ENCODE peak calls at places on chromosomes 4 and X, in seven cellular contexts. I, J, V, F, P, A and O are unnamed samples.

GRCh38 chr4:156686120-156686519 is 285.5 kb downstream of the PDGFC start:
- DNase-seq in A (no peak), I (peak), V (no peak), P (peak), F (no peak), J (no peak), O (peak)

GRCh38 chr4:104382961-104383360 is 111.7 kb downstream of the CXXC4 start:
- DNase-seq in I (no peak), J (no peak), A (no peak), F (no peak), V (no peak), P (no peak), O (no peak)

GRCh38 chr4:32061916-32062315 is 1341.7 kb downstream of the PCDH7 start:
- DNase-seq in A (no peak), F (no peak), J (no peak), I (no peak), P (no peak), V (no peak), O (no peak)

GRCh38 chrX:94695910-94696309 is 1021.9 kb downstream of the FAM133A start:
- DNase-seq in I (no peak), F (no peak), A (no peak), V (no peak), J (no peak), P (no peak), O (no peak)

GRCh38 chr4:88352062-88352461 is 26.6 kb upstream of the HERC6 start:
- DNase-seq in J (no peak), I (peak), F (no peak), V (peak), A (no peak), P (peak), O (peak)

GRCh38 chr4:10118355-10119004 is 1.9 kb upstream of the WDR1 start:
- DNase-seq in F (no peak), V (no peak), P (no peak), J (no peak), A (no peak), I (no peak), O (no peak)

GRCh38 chrX:73206366-73206765 is 8.3 kb downstream of the NAP1L2 start:
- DNase-seq in A (no peak), J (no peak), F (no peak), P (no peak), V (no peak), I (no peak), O (no peak)

GRCh38 chr4:55820260-55820659 is 670 bp downstream of the EXOC1L start:
- DNase-seq in A (no peak), F (no peak), V (no peak), I (no peak), J (no peak), P (no peak), O (no peak)

GRCh38 chrX:107483976-107484726 is 34.7 kb downstream of the FRMPD3 start:
- DNase-seq in V (peak), A (no peak), F (peak), J (peak), P (peak), I (no peak), O (peak)

GRCh38 chrX:132961511-132961910 is 3.1 kb upstream of the HS6ST2 start:
- DNase-seq in F (no peak), V (peak), P (no peak), A (no peak), J (no peak), I (no peak), O (peak)

GRCh38 chrX:132967049-132967448 is 8.6 kb upstream of the HS6ST2 start:
- DNase-seq in P (no peak), F (no peak), V (no peak), A (no peak), J (no peak), I (no peak), O (no peak)

GRCh38 chrX:132965461-132965860 is 7.0 kb upstream of the HS6ST2 start:
- DNase-seq in V (no peak), P (no peak), J (no peak), A (no peak), I (no peak), F (no peak), O (no peak)

GRCh38 chrX:132968282-132968681 is 9.9 kb upstream of the HS6ST2 start:
- DNase-seq in V (peak), I (no peak), P (peak), A (no peak), J (no peak), F (no peak), O (peak)

DNA sequence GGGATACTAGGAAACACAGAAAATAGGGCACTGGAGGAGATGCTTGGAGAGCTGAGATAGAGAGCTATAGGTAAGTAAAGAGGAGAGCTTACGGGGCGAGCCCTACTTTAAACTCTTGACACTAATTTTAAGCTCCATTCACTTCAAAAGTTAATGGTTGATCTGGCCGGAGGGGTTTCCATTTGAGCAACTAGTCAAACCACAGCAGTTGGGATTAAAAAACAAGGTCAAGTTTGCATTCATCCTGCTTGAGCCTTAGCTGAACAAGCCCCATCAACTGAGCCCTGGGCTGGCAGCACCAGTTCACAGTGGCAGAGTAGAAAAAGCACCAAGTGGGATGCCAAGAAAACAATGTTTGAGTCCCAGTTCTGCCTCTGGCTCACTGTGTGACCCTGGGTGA is 5.4 kb upstream of the HS6ST2 start:
- DNase-seq in J (no peak), A (no peak), F (no peak), I (no peak), P (no peak), V (no peak), O (no peak)
- H2BK120ac ChIP-seq in J (no peak), A (no peak), F (no peak), I (no peak), P (no peak), V (no peak), O (no peak)

DNA sequence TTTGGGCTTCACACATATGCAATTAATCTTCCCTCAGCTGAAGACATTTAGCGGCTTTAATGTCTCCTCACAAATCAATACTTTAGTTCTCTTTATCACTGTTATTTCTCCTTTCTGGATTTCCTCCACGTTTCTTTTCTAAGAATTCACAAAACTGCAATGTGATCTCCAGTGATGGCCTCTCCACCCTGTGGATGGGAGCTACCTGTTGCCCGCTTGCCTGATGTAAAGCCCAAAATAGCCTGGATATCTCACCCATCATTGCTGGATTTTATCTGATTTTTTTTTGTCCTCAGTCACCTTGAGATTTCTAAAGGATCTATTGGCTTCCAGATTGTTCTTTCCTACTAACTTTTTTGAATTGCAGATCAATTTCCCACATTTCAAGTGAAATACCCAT is 129.3 kb upstream of the FAM241A start:
- DNase-seq in A (no peak), J (no peak), F (no peak), I (no peak), P (no peak), V (no peak), O (no peak)
- H2BK120ac ChIP-seq in A (no peak), J (no peak), F (no peak), I (no peak), P (no peak), V (no peak), O (no peak)

DNA sequence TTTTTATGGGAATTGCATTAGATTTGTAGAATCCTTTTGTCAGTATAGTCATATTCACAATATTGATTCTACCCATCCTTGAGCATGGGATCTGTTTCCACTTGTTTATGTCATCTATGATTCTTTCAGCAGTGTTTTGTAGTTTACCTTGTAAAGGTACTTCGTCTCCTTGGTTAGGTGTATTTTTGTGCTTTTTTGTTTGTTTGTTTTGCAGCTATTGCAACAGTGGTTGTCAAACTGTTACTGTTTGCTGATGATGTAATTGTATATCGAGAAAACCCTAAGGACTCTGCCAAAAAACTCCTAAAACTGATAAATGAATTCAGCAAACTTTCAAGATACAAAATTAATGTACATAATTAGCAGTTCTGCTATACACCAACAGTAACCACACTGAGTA is 127.9 kb upstream of the AR start:
- DNase-seq in J (no peak), V (no peak), P (no peak), I (no peak), A (no peak), F (no peak), O (no peak)
- H2BK120ac ChIP-seq in J (no peak), V (no peak), P (no peak), I (no peak), A (no peak), F (no peak), O (no peak)

GRCh38 chrX:22409418-22409817 is 136.7 kb downstream of the CBLL2 start:
- DNase-seq in F (no peak), P (no peak), J (no peak), V (no peak), A (no peak), I (no peak), O (no peak)
- H2BK120ac ChIP-seq in F (no peak), P (no peak), J (no peak), V (no peak), A (no peak), I (no peak), O (no peak)

GRCh38 chrX:9515464-9515863 is 50.6 kb downstream of the TBL1X start:
- DNase-seq in A (no peak), P (no peak), J (no peak), V (no peak), F (no peak), I (no peak), O (no peak)
- H2BK120ac ChIP-seq in A (no peak), P (peak), J (no peak), V (no peak), F (no peak), I (no peak), O (no peak)

DNA sequence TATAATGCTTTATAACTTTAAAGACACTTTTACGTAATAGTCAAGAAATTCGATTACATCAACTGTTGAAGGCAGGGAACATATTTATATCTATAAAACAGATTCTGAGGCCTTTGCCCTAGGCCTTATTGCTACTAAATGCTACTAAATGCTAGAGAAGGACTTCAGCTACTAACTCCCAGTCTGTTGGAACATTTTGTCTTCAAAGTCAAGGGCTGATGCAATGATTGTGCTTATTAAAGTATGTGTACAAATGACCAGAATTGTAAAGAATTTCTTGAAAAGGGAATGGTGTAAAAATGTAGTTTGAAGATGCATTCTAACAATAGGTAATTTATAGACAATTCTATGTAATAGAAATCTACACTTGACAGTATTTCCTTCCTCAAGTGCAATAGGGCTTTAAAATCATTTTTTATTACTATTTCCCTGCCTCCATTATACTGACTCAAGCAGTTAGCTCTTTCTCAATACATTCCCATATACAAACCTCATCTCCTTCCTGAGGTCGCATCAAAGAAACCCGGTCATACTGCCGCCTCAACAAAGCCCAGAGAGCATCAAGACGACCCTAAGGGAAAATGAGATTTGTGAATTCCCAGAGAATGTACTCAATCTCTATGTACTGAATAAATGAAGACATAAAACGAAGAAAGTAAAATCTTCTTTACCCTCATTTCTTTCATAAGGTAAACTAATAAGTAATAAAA is 95.7 kb downstream of the ANTXR2 start:
- DNase-seq in F (no peak), P (peak), V (no peak), J (no peak), I (peak), A (no peak), O (no peak)
- H2BK120ac ChIP-seq in F (no peak), P (no peak), V (no peak), J (no peak), I (no peak), A (no peak), O (no peak)

GRCh38 chr4:152928286-152928685 is 7.8 kb upstream of the FHDC1 start:
- DNase-seq in V (no peak), F (no peak), J (no peak), P (no peak), I (no peak), A (no peak), O (no peak)

GRCh38 chr4:152926959-152927358 is 9.2 kb upstream of the FHDC1 start:
- DNase-seq in J (no peak), P (no peak), I (no peak), V (peak), F (no peak), A (no peak), O (no peak)

GRCh38 chr4:152929888-152930287 is 6.2 kb upstream of the FHDC1 start:
- DNase-seq in J (no peak), V (no peak), F (no peak), P (no peak), A (no peak), I (no peak), O (no peak)

GRCh38 chr4:152927737-152928136 is 8.4 kb upstream of the FHDC1 start:
- DNase-seq in F (no peak), A (no peak), P (no peak), V (no peak), I (no peak), J (no peak), O (no peak)
- H2BK120ac ChIP-seq in F (no peak), A (no peak), P (no peak), V (no peak), I (no peak), J (no peak), O (no peak)

GRCh38 chr4:92451792-92452191 is 148.0 kb downstream of the GRID2 start:
- DNase-seq in J (no peak), V (no peak), A (no peak), I (no peak), P (no peak), F (no peak), O (no peak)

GRCh38 chr4:92447265-92447905 is 143.6 kb downstream of the GRID2 start:
- DNase-seq in A (no peak), I (no peak), J (no peak), V (peak), F (no peak), P (peak), O (no peak)

GRCh38 chr4:92455329-92455839 is 151.6 kb downstream of the GRID2 start:
- DNase-seq in I (no peak), A (no peak), P (no peak), J (no peak), V (peak), F (no peak), O (no peak)

GRCh38 chr4:92455956-92456355 is 152.2 kb downstream of the GRID2 start:
- DNase-seq in V (no peak), P (no peak), J (no peak), A (no peak), F (no peak), I (no peak), O (no peak)

GRCh38 chr4:92450694-92451093 is 146.9 kb downstream of the GRID2 start:
- DNase-seq in I (no peak), A (no peak), F (no peak), V (no peak), J (no peak), P (no peak), O (no peak)
- H2BK120ac ChIP-seq in I (no peak), A (no peak), F (no peak), V (no peak), J (no peak), P (no peak), O (no peak)